ENCODE peak calls at places on chromosomes 16 and 17, in five cellular contexts. One of them, this sample, is unnamed.

GRCh38 chr16:88088161-88088581 is 136.9 kb downstream of the BANP start:
- DNase-seq in bronchial epithelial cell: no peak
- DNase-seq in activated naive CD8-positive, alpha-beta T cell treated with anti-CD3 and anti-CD28 coated beads for 36 hours: no peak
- DNase-seq in NCI-H1436: no peak
- DNase-seq in T-cell: no peak
- DNase-seq in this sample: no peak

GRCh38 chr16:13333336-13333735 is 431.9 kb downstream of the SHISA9 start:
- DNase-seq in bronchial epithelial cell: no peak
- DNase-seq in activated naive CD8-positive, alpha-beta T cell treated with anti-CD3 and anti-CD28 coated beads for 36 hours: no peak
- DNase-seq in NCI-H1436: no peak
- DNase-seq in T-cell: no peak
- DNase-seq in this sample: no peak

GRCh38 chr16:16120382-16121184 is 102.7 kb downstream of the ABCC6 start:
- DNase-seq in bronchial epithelial cell: no peak
- DNase-seq in activated naive CD8-positive, alpha-beta T cell treated with anti-CD3 and anti-CD28 coated beads for 36 hours: no peak
- DNase-seq in NCI-H1436: no peak
- DNase-seq in T-cell: no peak
- DNase-seq in this sample: no peak

GRCh38 chr17:31509805-31510177 is 118.3 kb downstream of the RAB11FIP4 start:
- DNase-seq in bronchial epithelial cell: no peak
- DNase-seq in activated naive CD8-positive, alpha-beta T cell treated with anti-CD3 and anti-CD28 coated beads for 36 hours: no peak
- DNase-seq in NCI-H1436: no peak
- DNase-seq in T-cell: no peak
- DNase-seq in this sample: no peak

GRCh38 chr16:50266337-50267091 is at the start of gene ADCY7:
- DNase-seq in bronchial epithelial cell: peak
- DNase-seq in activated naive CD8-positive, alpha-beta T cell treated with anti-CD3 and anti-CD28 coated beads for 36 hours: peak
- DNase-seq in NCI-H1436: no peak
- DNase-seq in T-cell: peak
- DNase-seq in this sample: peak

GRCh38 chr17:2309338-2310143 is 5.8 kb downstream of the SRR start:
- DNase-seq in bronchial epithelial cell: no peak
- DNase-seq in activated naive CD8-positive, alpha-beta T cell treated with anti-CD3 and anti-CD28 coated beads for 36 hours: no peak
- DNase-seq in NCI-H1436: no peak
- DNase-seq in T-cell: no peak
- DNase-seq in this sample: peak

GRCh38 chr16:57694556-57695377 is at the start of gene DRC7:
- DNase-seq in bronchial epithelial cell: peak
- DNase-seq in activated naive CD8-positive, alpha-beta T cell treated with anti-CD3 and anti-CD28 coated beads for 36 hours: peak
- DNase-seq in NCI-H1436: peak
- DNase-seq in T-cell: no peak
- DNase-seq in this sample: peak

GRCh38 chr16:12093902-12094301 is 117.4 kb downstream of the SNX29 start:
- DNase-seq in bronchial epithelial cell: no peak
- DNase-seq in activated naive CD8-positive, alpha-beta T cell treated with anti-CD3 and anti-CD28 coated beads for 36 hours: no peak
- DNase-seq in NCI-H1436: no peak
- DNase-seq in T-cell: no peak
- DNase-seq in this sample: no peak

GRCh38 chr17:50062323-50063243 is 6.7 kb downstream of the ITGA3 start:
- DNase-seq in bronchial epithelial cell: peak
- DNase-seq in activated naive CD8-positive, alpha-beta T cell treated with anti-CD3 and anti-CD28 coated beads for 36 hours: no peak
- DNase-seq in NCI-H1436: no peak
- DNase-seq in T-cell: no peak
- DNase-seq in this sample: peak

GRCh38 chr16:28130099-28131088 is 66.9 kb upstream of the GSG1L start:
- DNase-seq in bronchial epithelial cell: no peak
- DNase-seq in activated naive CD8-positive, alpha-beta T cell treated with anti-CD3 and anti-CD28 coated beads for 36 hours: no peak
- DNase-seq in NCI-H1436: no peak
- DNase-seq in T-cell: no peak
- DNase-seq in this sample: no peak

GRCh38 chr17:34299918-34300600 is 14.5 kb downstream of the CCL11 start:
- DNase-seq in bronchial epithelial cell: peak
- DNase-seq in activated naive CD8-positive, alpha-beta T cell treated with anti-CD3 and anti-CD28 coated beads for 36 hours: no peak
- DNase-seq in NCI-H1436: no peak
- DNase-seq in T-cell: no peak
- DNase-seq in this sample: no peak

GRCh38 chr17:48048321-48049140 is at the start of gene NFE2L1:
- DNase-seq in bronchial epithelial cell: peak
- DNase-seq in activated naive CD8-positive, alpha-beta T cell treated with anti-CD3 and anti-CD28 coated beads for 36 hours: no peak
- DNase-seq in NCI-H1436: no peak
- DNase-seq in T-cell: no peak
- DNase-seq in this sample: peak

GRCh38 chr16:30186444-30186781 is 3.0 kb downstream of the CORO1A start:
- DNase-seq in bronchial epithelial cell: no peak
- DNase-seq in activated naive CD8-positive, alpha-beta T cell treated with anti-CD3 and anti-CD28 coated beads for 36 hours: no peak
- DNase-seq in NCI-H1436: no peak
- DNase-seq in T-cell: no peak
- DNase-seq in this sample: no peak

GRCh38 chr16:84158455-84158854 is 13.3 kb downstream of the DNAAF1 start:
- DNase-seq in bronchial epithelial cell: no peak
- DNase-seq in activated naive CD8-positive, alpha-beta T cell treated with anti-CD3 and anti-CD28 coated beads for 36 hours: no peak
- DNase-seq in NCI-H1436: no peak
- DNase-seq in T-cell: no peak
- DNase-seq in this sample: no peak

GRCh38 chr16:10942352-10943297 is at the start of gene DEXI:
- DNase-seq in bronchial epithelial cell: peak
- DNase-seq in activated naive CD8-positive, alpha-beta T cell treated with anti-CD3 and anti-CD28 coated beads for 36 hours: peak
- DNase-seq in NCI-H1436: peak
- DNase-seq in T-cell: peak
- DNase-seq in this sample: peak

GRCh38 chr17:32240745-32241144 is 24.9 kb upstream of the RHBDL3 start:
- DNase-seq in bronchial epithelial cell: no peak
- DNase-seq in activated naive CD8-positive, alpha-beta T cell treated with anti-CD3 and anti-CD28 coated beads for 36 hours: no peak
- DNase-seq in NCI-H1436: no peak
- DNase-seq in T-cell: no peak
- DNase-seq in this sample: no peak

GRCh38 chr16:14529010-14529669 is 100.9 kb downstream of the PARN start:
- DNase-seq in bronchial epithelial cell: peak
- DNase-seq in activated naive CD8-positive, alpha-beta T cell treated with anti-CD3 and anti-CD28 coated beads for 36 hours: peak
- DNase-seq in NCI-H1436: peak
- DNase-seq in T-cell: peak
- DNase-seq in this sample: peak

GRCh38 chr17:34562387-34562786 is 17.0 kb upstream of the TMEM132E start:
- DNase-seq in bronchial epithelial cell: peak
- DNase-seq in activated naive CD8-positive, alpha-beta T cell treated with anti-CD3 and anti-CD28 coated beads for 36 hours: no peak
- DNase-seq in NCI-H1436: no peak
- DNase-seq in T-cell: no peak
- DNase-seq in this sample: peak

GRCh38 chr16:11742041-11742535 is 569 bp downstream of the TXNDC11 start:
- DNase-seq in bronchial epithelial cell: no peak
- DNase-seq in activated naive CD8-positive, alpha-beta T cell treated with anti-CD3 and anti-CD28 coated beads for 36 hours: no peak
- DNase-seq in NCI-H1436: peak
- DNase-seq in T-cell: no peak
- DNase-seq in this sample: no peak

This sample was measured in RPMI8226.